ENCODE peak calls at places on chromosomes 3 and 15, in four cellular contexts. S, V, K and R are unnamed samples.

GRCh38 chr3:160781429-160781828 is 25.4 kb downstream of the PPM1L start:
- DNase-seq in K (no peak), V (no peak), S (no peak), R (no peak)

GRCh38 chr3:111904376-111905241 is 45.5 kb downstream of the PHLDB2 start:
- DNase-seq in S (no peak), V (peak; percentile 88), K (no peak), R (no peak)

GRCh38 chr3:58003093-58003492 is 5.1 kb upstream of the FLNB start:
- DNase-seq in V (no peak), S (no peak), K (no peak), R (no peak)

GRCh38 chr3:87900061-87900460 is 158.7 kb downstream of the CGGBP1 start:
- DNase-seq in K (no peak), S (no peak), V (no peak), R (no peak)

GRCh38 chr15:52417501-52417900 is 111.2 kb downstream of the MYO5A start:
- DNase-seq in V (no peak), S (no peak), K (no peak), R (no peak)

GRCh38 chr15:41775651-41776050 is 1.4 kb downstream of the MAPKBP1 start:
- DNase-seq in S (no peak), K (no peak), V (no peak), R (no peak)

GRCh38 chr3:29026959-29027358 is 253.9 kb upstream of the RBMS3 start:
- DNase-seq in S (no peak), K (no peak), V (no peak), R (no peak)

GRCh38 chr15:68256675-68257450 is 20.7 kb upstream of the FEM1B start:
- DNase-seq in S (peak; percentile 89), V (peak; percentile 90), K (peak; percentile 82), R (no peak)

GRCh38 chr3:64898941-64899340 is 211.1 kb upstream of the ADAMTS9 start:
- DNase-seq in V (no peak), S (no peak), K (no peak), R (no peak)

GRCh38 chr3:176951144-176951543 is 246.1 kb downstream of the TBL1XR1 start:
- DNase-seq in V (no peak), K (no peak), S (no peak), R (no peak)

GRCh38 chr3:49346797-49347251 is 7.0 kb upstream of the USP4 start:
- DNase-seq in S (no peak), K (no peak), V (no peak), R (no peak)

GRCh38 chr15:63405159-63405558 is 23.5 kb upstream of the CA12 start:
- DNase-seq in K (no peak), S (no peak), V (no peak), R (no peak)

GRCh38 chr15:91192285-91193058 is 92.4 kb downstream of the SV2B start:
- DNase-seq in V (no peak), K (no peak), S (no peak), R (no peak)

GRCh38 chr3:44104668-44105321 is 136.9 kb upstream of the TOPAZ1 start:
- DNase-seq in S (no peak), K (no peak), V (peak; percentile 38), R (no peak)

GRCh38 chr3:48408823-48409281 is 21.0 kb downstream of the PLXNB1 start:
- DNase-seq in K (peak; percentile 19), S (peak; percentile 12), V (no peak), R (peak; percentile 12)

GRCh38 chr3:124272611-124273151 is 280.8 kb upstream of the ROPN1 start:
- DNase-seq in S (peak; percentile 36), V (no peak), K (no peak), R (no peak)

GRCh38 chr3:10322355-10322715 is 1.4 kb upstream of the SEC13 start:
- DNase-seq in K (no peak), S (no peak), V (peak; percentile 28), R (no peak)
- TF ChIP-seq CTCF in K (no peak), S (peak; percentile 26), V (no peak), R (peak; percentile 40)

GRCh38 chr15:75502360-75502759 is 50.9 kb upstream of the SIN3A start:
- DNase-seq in S (no peak), V (no peak), K (no peak), R (no peak)
- TF ChIP-seq CTCF in S (no peak), V (no peak), K (no peak), R (no peak)

GRCh38 chr3:128587391-128587790 is 63.2 kb downstream of the RPN1 start:
- DNase-seq in S (no peak), V (no peak), K (no peak), R (no peak)

GRCh38 chr3:128588147-128588546 is 62.5 kb downstream of the RPN1 start:
- DNase-seq in S (no peak), V (no peak), K (no peak), R (no peak)

GRCh38 chr3:128592891-128593290 is 57.7 kb downstream of the RPN1 start:
- DNase-seq in S (no peak), K (no peak), V (no peak), R (no peak)

GRCh38 chr3:128591728-128592426 is 58.7 kb downstream of the RPN1 start:
- DNase-seq in K (no peak), V (no peak), S (no peak), R (no peak)

GRCh38 chr3:128590948-128591347 is 59.7 kb downstream of the RPN1 start:
- DNase-seq in V (no peak), S (no peak), K (no peak), R (no peak)
- TF ChIP-seq CTCF in V (no peak), S (no peak), K (no peak), R (peak; percentile 30)

GRCh38 chr3:138915503-138916498 is 31.1 kb downstream of the FOXL2 start:
- DNase-seq in S (peak; percentile 81), V (peak; percentile 82), K (peak; percentile 86), R (peak; percentile 79)
- TF ChIP-seq CTCF in S (peak; percentile 85), V (peak; percentile 70), K (peak; percentile 92), R (peak; percentile 68)